ENCODE peak calls at places on chromosomes 16 and 17, in six cellular contexts. One of them, this sample, is unnamed.
A peak's percentile ranks its signal among the peaks of the same experiment; 100 is the strongest.

GRCh38 chr17:32558997-32559650 is 72.3 kb downstream of the CDK5R1 start:
- DNase-seq in IMR-90: no peak
- DNase-seq in H9: no peak
- DNase-seq in mesenchymal stem cell: peak; percentile 8
- DNase-seq in trophoblast cell: no peak
- DNase-seq in neuronal stem cell: no peak
- DNase-seq in this sample: no peak

GRCh38 chr16:28062261-28063046 is 1.1 kb downstream of the GSG1L start:
- DNase-seq in IMR-90: no peak
- DNase-seq in H9: no peak
- DNase-seq in mesenchymal stem cell: no peak
- DNase-seq in trophoblast cell: no peak
- DNase-seq in neuronal stem cell: no peak
- DNase-seq in this sample: no peak

GRCh38 chr17:12600349-12600748 is 65.3 kb upstream of the MYOCD start:
- DNase-seq in IMR-90: no peak
- DNase-seq in H9: no peak
- DNase-seq in mesenchymal stem cell: no peak
- DNase-seq in trophoblast cell: no peak
- DNase-seq in neuronal stem cell: no peak
- DNase-seq in this sample: no peak

GRCh38 chr16:87027056-87027616 is 290.1 kb downstream of the C16orf95 start:
- DNase-seq in IMR-90: no peak
- DNase-seq in H9: no peak
- DNase-seq in mesenchymal stem cell: no peak
- DNase-seq in trophoblast cell: no peak
- DNase-seq in neuronal stem cell: no peak
- DNase-seq in this sample: no peak

GRCh38 chr16:60741810-60742209 is 1294.4 kb downstream of the CDH8 start:
- DNase-seq in IMR-90: no peak
- DNase-seq in H9: no peak
- DNase-seq in mesenchymal stem cell: no peak
- DNase-seq in trophoblast cell: no peak
- DNase-seq in neuronal stem cell: no peak
- DNase-seq in this sample: no peak

GRCh38 chr17:42520540-42520951 is 15.5 kb upstream of the NAGLU start:
- DNase-seq in IMR-90: no peak
- DNase-seq in H9: peak; percentile 42
- DNase-seq in mesenchymal stem cell: no peak
- DNase-seq in trophoblast cell: no peak
- DNase-seq in neuronal stem cell: no peak
- DNase-seq in this sample: peak; percentile 43

GRCh38 chr16:7714775-7715174 is 382.1 kb downstream of the RBFOX1 start:
- DNase-seq in IMR-90: no peak
- DNase-seq in H9: no peak
- DNase-seq in mesenchymal stem cell: no peak
- DNase-seq in trophoblast cell: no peak
- DNase-seq in neuronal stem cell: no peak
- DNase-seq in this sample: no peak

GRCh38 chr16:71628810-71629209 is 2.8 kb downstream of the MARVELD3 start:
- DNase-seq in IMR-90: no peak
- DNase-seq in H9: no peak
- DNase-seq in mesenchymal stem cell: peak; percentile 26
- DNase-seq in trophoblast cell: no peak
- DNase-seq in neuronal stem cell: no peak
- DNase-seq in this sample: peak; percentile 63

GRCh38 chr17:80220709-80221215 is 535 bp downstream of the SLC26A11 start:
- DNase-seq in IMR-90: no peak
- DNase-seq in H9: no peak
- DNase-seq in mesenchymal stem cell: peak; percentile 28
- DNase-seq in trophoblast cell: no peak
- DNase-seq in neuronal stem cell: no peak
- DNase-seq in this sample: peak; percentile 10

GRCh38 chr16:72371307-72372081 is 199.5 kb upstream of the PMFBP1 start:
- DNase-seq in IMR-90: peak; percentile 25
- DNase-seq in H9: peak; percentile 75
- DNase-seq in mesenchymal stem cell: peak; percentile 65
- DNase-seq in trophoblast cell: no peak
- DNase-seq in neuronal stem cell: peak; percentile 56
- DNase-seq in this sample: peak; percentile 95

GRCh38 chr17:60435244-60436170 is 13.2 kb downstream of the CHCT1 start:
- DNase-seq in IMR-90: peak; percentile 89
- DNase-seq in H9: peak; percentile 78
- DNase-seq in mesenchymal stem cell: peak; percentile 85
- DNase-seq in trophoblast cell: peak; percentile 67
- DNase-seq in neuronal stem cell: peak; percentile 77
- DNase-seq in this sample: peak; percentile 78

GRCh38 chr16:87487361-87487924 is 5.4 kb downstream of the ZCCHC14 start:
- DNase-seq in IMR-90: no peak
- DNase-seq in H9: peak; percentile 73
- DNase-seq in mesenchymal stem cell: no peak
- DNase-seq in trophoblast cell: peak; percentile 80
- DNase-seq in neuronal stem cell: peak; percentile 26
- DNase-seq in this sample: peak; percentile 90

GRCh38 chr17:78381601-78382168 is 3.2 kb downstream of the PGS1 start:
- DNase-seq in IMR-90: no peak
- DNase-seq in H9: peak; percentile 60
- DNase-seq in mesenchymal stem cell: peak; percentile 80
- DNase-seq in trophoblast cell: no peak
- DNase-seq in neuronal stem cell: no peak
- DNase-seq in this sample: peak; percentile 88

GRCh38 chr16:82776466-82777146 is 149.8 kb downstream of the CDH13 start:
- DNase-seq in IMR-90: no peak
- DNase-seq in H9: no peak
- DNase-seq in mesenchymal stem cell: peak; percentile 15
- DNase-seq in trophoblast cell: no peak
- DNase-seq in neuronal stem cell: no peak
- DNase-seq in this sample: no peak

GRCh38 chr16:87044829-87045228 is 272.4 kb downstream of the C16orf95 start:
- DNase-seq in IMR-90: no peak
- DNase-seq in H9: no peak
- DNase-seq in mesenchymal stem cell: no peak
- DNase-seq in trophoblast cell: no peak
- DNase-seq in neuronal stem cell: no peak
- DNase-seq in this sample: no peak

GRCh38 chr16:72894291-72895151 is 153.4 kb downstream of the ZFHX3 start:
- DNase-seq in IMR-90: peak; percentile 51
- DNase-seq in H9: no peak
- DNase-seq in mesenchymal stem cell: no peak
- DNase-seq in trophoblast cell: no peak
- DNase-seq in neuronal stem cell: no peak
- DNase-seq in this sample: no peak

GRCh38 chr16:70740919-70741778 is 55.3 kb upstream of the MTSS2 start:
- DNase-seq in IMR-90: peak; percentile 87
- DNase-seq in H9: no peak
- DNase-seq in mesenchymal stem cell: peak; percentile 88
- DNase-seq in trophoblast cell: no peak
- DNase-seq in neuronal stem cell: no peak
- DNase-seq in this sample: no peak

GRCh38 chr17:48528153-48528912 is 2.5 kb downstream of the HOXB1 start:
- DNase-seq in IMR-90: no peak
- DNase-seq in H9: peak; percentile 74
- DNase-seq in mesenchymal stem cell: peak; percentile 10
- DNase-seq in trophoblast cell: no peak
- DNase-seq in neuronal stem cell: no peak
- DNase-seq in this sample: no peak

GRCh38 chr17:17722906-17723353 is 41.7 kb downstream of the RAI1 start:
- DNase-seq in IMR-90: no peak
- DNase-seq in H9: no peak
- DNase-seq in mesenchymal stem cell: no peak
- DNase-seq in trophoblast cell: no peak
- DNase-seq in neuronal stem cell: no peak
- DNase-seq in this sample: no peak

GRCh38 chr16:12455287-12455798 is 348.3 kb downstream of the CPPED1 start:
- DNase-seq in IMR-90: peak; percentile 55
- DNase-seq in H9: peak; percentile 86
- DNase-seq in mesenchymal stem cell: peak; percentile 51
- DNase-seq in trophoblast cell: peak; percentile 60
- DNase-seq in neuronal stem cell: peak; percentile 51
- DNase-seq in this sample: peak; percentile 72

GRCh38 chr16:74868501-74868900 is 93.9 kb upstream of the FA2H start:
- DNase-seq in IMR-90: peak; percentile 48
- DNase-seq in H9: no peak
- DNase-seq in mesenchymal stem cell: peak; percentile 2
- DNase-seq in trophoblast cell: no peak
- DNase-seq in neuronal stem cell: peak; percentile 31
- DNase-seq in this sample: no peak

GRCh38 chr16:26563018-26563417 is 503.7 kb upstream of the C16orf82 start:
- DNase-seq in IMR-90: no peak
- DNase-seq in H9: no peak
- DNase-seq in mesenchymal stem cell: no peak
- DNase-seq in trophoblast cell: no peak
- DNase-seq in neuronal stem cell: no peak
- DNase-seq in this sample: no peak

GRCh38 chr17:82317394-82318168 is at the start of gene CD7:
- DNase-seq in IMR-90: no peak
- DNase-seq in H9: no peak
- DNase-seq in mesenchymal stem cell: no peak
- DNase-seq in trophoblast cell: no peak
- DNase-seq in neuronal stem cell: no peak
- DNase-seq in this sample: no peak

GRCh38 chr17:44061446-44061845 is 5.0 kb downstream of the LSM12 start:
- DNase-seq in IMR-90: no peak
- DNase-seq in H9: no peak
- DNase-seq in mesenchymal stem cell: no peak
- DNase-seq in trophoblast cell: peak; percentile 57
- DNase-seq in neuronal stem cell: no peak
- DNase-seq in this sample: peak; percentile 39

GRCh38 chr16:2905988-2906387 is 5.7 kb upstream of the FLYWCH1 start:
- DNase-seq in IMR-90: no peak
- DNase-seq in H9: no peak
- DNase-seq in mesenchymal stem cell: no peak
- DNase-seq in trophoblast cell: no peak
- DNase-seq in neuronal stem cell: no peak
- DNase-seq in this sample: no peak
- H3K9ac ChIP-seq in IMR-90: no peak overlapping the region
- H3K9ac ChIP-seq in H9: no peak overlapping the region
- H3K9ac ChIP-seq in mesenchymal stem cell: no peak overlapping the region
- H3K9ac ChIP-seq in trophoblast cell: no peak overlapping the region
- H3K9ac ChIP-seq in neuronal stem cell: no peak overlapping the region
- H3K9ac ChIP-seq in this sample: no peak overlapping the region

GRCh38 chr17:39924691-39925055 is 2.7 kb downstream of the ORMDL3 start:
- DNase-seq in IMR-90: no peak
- DNase-seq in H9: no peak
- DNase-seq in mesenchymal stem cell: no peak
- DNase-seq in trophoblast cell: no peak
- DNase-seq in neuronal stem cell: no peak
- DNase-seq in this sample: no peak
- H3K4me2 ChIP-seq in IMR-90: no peak overlapping the region
- H3K4me2 ChIP-seq in H9: no peak overlapping the region
- H3K4me2 ChIP-seq in mesenchymal stem cell: no peak overlapping the region
- H3K4me2 ChIP-seq in trophoblast cell: no peak overlapping the region
- H3K4me2 ChIP-seq in neuronal stem cell: no peak overlapping the region
- H3K4me2 ChIP-seq in this sample: no peak overlapping the region

GRCh38 chr17:66966529-66967418 is 2.3 kb downstream of the CACNG4 start:
- DNase-seq in IMR-90: no peak
- DNase-seq in H9: no peak
- DNase-seq in mesenchymal stem cell: no peak
- DNase-seq in trophoblast cell: no peak
- DNase-seq in neuronal stem cell: no peak
- DNase-seq in this sample: no peak
- H2AK5ac ChIP-seq in IMR-90: no peak overlapping the region
- H2AK5ac ChIP-seq in H9: no peak overlapping the region
- H2AK5ac ChIP-seq in mesenchymal stem cell: no peak overlapping the region
- H2AK5ac ChIP-seq in trophoblast cell: no peak overlapping the region
- H2AK5ac ChIP-seq in neuronal stem cell: no peak overlapping the region
- H2AK5ac ChIP-seq in this sample: no peak overlapping the region

GRCh38 chr17:35448214-35448898 is at the start of gene SLFN13:
- DNase-seq in IMR-90: peak; percentile 64
- DNase-seq in H9: peak; percentile 94
- DNase-seq in mesenchymal stem cell: peak; percentile 24
- DNase-seq in trophoblast cell: peak; percentile 37
- DNase-seq in neuronal stem cell: peak; percentile 58
- DNase-seq in this sample: peak; percentile 97

GRCh38 chr17:35449371-35449931 is 885 bp upstream of the SLFN13 start:
- DNase-seq in IMR-90: no peak
- DNase-seq in H9: peak; percentile 42
- DNase-seq in mesenchymal stem cell: peak; percentile 3
- DNase-seq in trophoblast cell: no peak
- DNase-seq in neuronal stem cell: peak; percentile 45
- DNase-seq in this sample: peak; percentile 42

GRCh38 chr17:35447494-35447893 is 1.1 kb downstream of the SLFN13 start:
- DNase-seq in IMR-90: no peak
- DNase-seq in H9: no peak
- DNase-seq in mesenchymal stem cell: no peak
- DNase-seq in trophoblast cell: no peak
- DNase-seq in neuronal stem cell: no peak
- DNase-seq in this sample: no peak

DNA sequence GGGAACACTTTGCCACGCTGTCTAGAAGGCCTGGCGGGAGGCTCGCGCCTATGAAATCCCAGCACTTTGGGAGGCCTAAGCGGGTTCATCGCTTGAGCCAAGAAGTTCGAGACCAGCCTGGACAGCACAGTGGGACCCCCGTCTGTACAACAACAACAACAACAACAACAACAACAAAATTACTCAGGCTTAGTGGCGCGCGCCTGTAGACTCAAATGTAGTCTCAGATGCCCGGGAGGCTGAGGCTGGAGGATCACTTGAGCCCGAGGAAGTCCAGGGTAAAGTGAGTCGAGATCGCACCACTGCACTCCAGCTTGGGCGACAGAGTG is 297 bp upstream of the SLFN13 start:
- DNase-seq in IMR-90: no peak
- DNase-seq in H9: no peak
- DNase-seq in mesenchymal stem cell: no peak
- DNase-seq in trophoblast cell: no peak
- DNase-seq in neuronal stem cell: no peak
- DNase-seq in this sample: no peak
- H3K9ac ChIP-seq in IMR-90: no peak overlapping the region
- H3K9ac ChIP-seq in H9: no peak overlapping the region
- H3K9ac ChIP-seq in mesenchymal stem cell: peak overlapping the region; percentile 48
- H3K9ac ChIP-seq in trophoblast cell: no peak overlapping the region
- H3K9ac ChIP-seq in neuronal stem cell: no peak overlapping the region
- H3K9ac ChIP-seq in this sample: no peak overlapping the region

DNA sequence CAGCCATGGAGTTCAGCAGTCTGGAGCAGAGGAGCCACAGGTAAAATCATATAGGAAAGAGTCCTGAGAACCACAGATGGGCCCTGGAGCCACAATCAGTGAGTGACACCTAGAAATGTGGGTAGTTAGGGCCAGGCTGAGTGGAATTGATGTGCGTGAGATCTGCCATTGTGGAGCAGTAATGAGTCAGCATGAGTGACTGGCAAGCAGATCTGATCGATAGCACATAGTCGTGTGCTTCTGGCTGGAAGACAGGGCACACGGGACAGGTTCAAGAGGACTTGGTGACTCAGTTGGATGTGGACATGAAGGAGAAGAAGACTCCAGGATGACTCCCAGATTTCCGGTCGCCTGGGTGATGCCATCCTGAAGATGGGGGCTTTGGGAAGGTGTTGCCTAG is 12.3 kb downstream of the ADORA2B start:
- DNase-seq in IMR-90: no peak
- DNase-seq in H9: no peak
- DNase-seq in mesenchymal stem cell: peak; percentile 38
- DNase-seq in trophoblast cell: no peak
- DNase-seq in neuronal stem cell: no peak
- DNase-seq in this sample: no peak
- H3K4me2 ChIP-seq in IMR-90: no peak overlapping the region
- H3K4me2 ChIP-seq in H9: no peak overlapping the region
- H3K4me2 ChIP-seq in mesenchymal stem cell: no peak overlapping the region
- H3K4me2 ChIP-seq in trophoblast cell: no peak overlapping the region
- H3K4me2 ChIP-seq in neuronal stem cell: no peak overlapping the region
- H3K4me2 ChIP-seq in this sample: no peak overlapping the region

GRCh38 chr16:20969386-20969785 is 68.8 kb downstream of the LYRM1 start:
- DNase-seq in IMR-90: no peak
- DNase-seq in H9: no peak
- DNase-seq in mesenchymal stem cell: no peak
- DNase-seq in trophoblast cell: no peak
- DNase-seq in neuronal stem cell: no peak
- DNase-seq in this sample: no peak
- H2AK5ac ChIP-seq in IMR-90: no peak overlapping the region
- H2AK5ac ChIP-seq in H9: no peak overlapping the region
- H2AK5ac ChIP-seq in mesenchymal stem cell: no peak overlapping the region
- H2AK5ac ChIP-seq in trophoblast cell: no peak overlapping the region
- H2AK5ac ChIP-seq in neuronal stem cell: peak overlapping the region; percentile 11
- H2AK5ac ChIP-seq in this sample: no peak overlapping the region